ENCODE peak calls at places on chromosome 3, in four cellular contexts. Y is Ammon's horn; E is left lung; X is central memory CD4-positive, alpha-beta T cell. V is an unnamed sample.
A peak's percentile ranks its signal among the peaks of the same experiment; 100 is the strongest.

GRCh38 chr3:123528130-123528529 is 56.7 kb downstream of the HACD2 start:
- DNase-seq in Y (no peak), E (no peak), X (no peak), V (no peak)

GRCh38 chr3:108780235-108780634 is 23.0 kb upstream of the RETNLB start:
- DNase-seq in Y (no peak), E (no peak), X (peak; percentile 57), V (no peak)

GRCh38 chr3:115784739-115785571 is 161.6 kb downstream of the GAP43 start:
- DNase-seq in Y (peak; percentile 45), E (no peak), X (no peak), V (no peak)

GRCh38 chr3:46678280-46678679 is 15.2 kb downstream of the ALS2CL start:
- DNase-seq in Y (no peak), E (no peak), X (no peak), V (no peak)

GRCh38 chr3:194720048-194720447 is 34.4 kb downstream of the FAM43A start:
- DNase-seq in Y (no peak), E (no peak), X (no peak), V (no peak)

GRCh38 chr3:155026999-155027591 is 53.0 kb upstream of the MME start:
- DNase-seq in Y (no peak), E (no peak), X (no peak), V (no peak)

GRCh38 chr3:71673486-71673885 is 51.7 kb downstream of the EIF4E3 start:
- DNase-seq in Y (no peak), E (no peak), X (no peak), V (no peak)

GRCh38 chr3:107757140-107757539 is 234.4 kb downstream of the BBX start:
- DNase-seq in Y (no peak), E (no peak), X (no peak), V (no peak)

GRCh38 chr3:184760337-184761119 is 48.7 kb upstream of the MAGEF1 start:
- DNase-seq in Y (no peak), E (no peak), X (no peak), V (no peak)

GRCh38 chr3:69558912-69559311 is 173.0 kb upstream of the FRMD4B start:
- DNase-seq in Y (peak; percentile 81), E (no peak), X (no peak), V (no peak)

GRCh38 chr3:185549111-185549510 is 3.3 kb downstream of the LIPH start:
- DNase-seq in Y (peak; percentile 51), E (no peak), X (no peak), V (no peak)

GRCh38 chr3:143183668-143183970 is 64.0 kb downstream of the CHST2 start:
- DNase-seq in Y (no peak), E (no peak), X (no peak), V (no peak)

GRCh38 chr3:32592696-32593353 is 22.2 kb upstream of the DYNC1LI1 start:
- DNase-seq in Y (no peak), E (no peak), X (no peak), V (peak; percentile 67)

GRCh38 chr3:38823722-38824121 is 7.7 kb upstream of the SCN10A start:
- DNase-seq in Y (no peak), E (no peak), X (no peak), V (no peak)

GRCh38 chr3:138493804-138494606 is 59.6 kb downstream of the ESYT3 start:
- DNase-seq in Y (no peak), E (no peak), X (no peak), V (no peak)

GRCh38 chr3:46881819-46882376 is 4.4 kb downstream of the PTH1R start:
- DNase-seq in Y (no peak), E (no peak), X (no peak), V (no peak)

GRCh38 chr3:61853912-61854311 is 292.5 kb downstream of the PTPRG start:
- DNase-seq in Y (no peak), E (no peak), X (no peak), V (no peak)

GRCh38 chr3:193829781-193830180 is 236.8 kb downstream of the OPA1 start:
- DNase-seq in Y (no peak), E (peak; percentile 53), X (no peak), V (no peak)

GRCh38 chr3:146117406-146118285 is 43.3 kb downstream of the PLOD2 start:
- DNase-seq in Y (no peak), E (no peak), X (no peak), V (no peak)

GRCh38 chr3:135059580-135059979 is 264.5 kb downstream of the EPHB1 start:
- DNase-seq in Y (no peak), E (no peak), X (no peak), V (no peak)

GRCh38 chr3:59575113-59576001 is 525.5 kb upstream of the CFAP20DC start:
- DNase-seq in Y (peak; percentile 89), E (peak; percentile 82), X (peak; percentile 71), V (peak; percentile 89)

GRCh38 chr3:32958509-32958908 is 7.1 kb downstream of the CCR4 start:
- DNase-seq in Y (no peak), E (no peak), X (no peak), V (no peak)

GRCh38 chr3:8657804-8658311 is 13.3 kb upstream of the SSUH2 start:
- DNase-seq in Y (no peak), E (no peak), X (no peak), V (no peak)

GRCh38 chr3:49098429-49098828 is 4.6 kb upstream of the QRICH1 start:
- DNase-seq in Y (no peak), E (no peak), X (no peak), V (no peak)

GRCh38 chr3:66928252-66928651 is 69.9 kb upstream of the KBTBD8 start:
- DNase-seq in Y (no peak), E (no peak), X (no peak), V (no peak)

GRCh38 chr3:13157986-13158385 is 84.8 kb upstream of the IQSEC1 start:
- DNase-seq in Y (peak; percentile 17), E (no peak), X (no peak), V (no peak)

GRCh38 chr3:195208183-195208582 is 62.8 kb downstream of the XXYLT1 start:
- DNase-seq in Y (no peak), E (no peak), X (no peak), V (peak; percentile 29)

GRCh38 chr3:129161860-129162271 is 1.0 kb upstream of the ISY1 start:
- DNase-seq in Y (peak; percentile 7), E (no peak), X (no peak), V (no peak)

GRCh38 chr3:101571028-101571895 is 2.7 kb upstream of the PCNP start:
- DNase-seq in Y (no peak), E (no peak), X (peak; percentile 56), V (no peak)

GRCh38 chr3:150006774-150007173 is 36.1 kb upstream of the PFN2 start:
- DNase-seq in Y (no peak), E (no peak), X (no peak), V (no peak)

GRCh38 chr3:120416868-120417267 is 33.9 kb downstream of the FSTL1 start:
- DNase-seq in Y (no peak), E (no peak), X (no peak), V (no peak)

GRCh38 chr3:139318431-139318816 is 25.4 kb upstream of the MRPS22 start:
- DNase-seq in Y (no peak), E (no peak), X (no peak), V (no peak)

V was measured in upper lobe of right lung.